ENCODE peak calls at places on chromosome 15, in eight cellular contexts. S is CD4-positive, alpha-beta memory T cell; E is colonic mucosa; Y is heart left ventricle; H is naive thymus-derived CD4-positive, alpha-beta T cell; M is stomach; A is lower lobe of right lung; V is CD8-positive, alpha-beta T cell. B is an unnamed sample.
A peak's percentile ranks its signal among the peaks of the same experiment; 100 is the strongest.

GRCh38 chr15:84947947-84948830 is 33.5 kb upstream of the PDE8A start:
- DNase-seq in S (no peak), E (no peak), Y (peak; percentile 31), H (no peak), M (no peak), A (no peak), V (no peak), B (no peak)

GRCh38 chr15:69591905-69592508 is 139.4 kb downstream of the RPLP1 start:
- DNase-seq in S (no peak), E (no peak), Y (no peak), H (no peak), M (no peak), A (no peak), V (no peak), B (no peak)

GRCh38 chr15:46591462-46591861 is 956.6 kb downstream of the SQOR start:
- DNase-seq in S (no peak), E (no peak), Y (no peak), H (no peak), M (no peak), A (no peak), V (no peak), B (no peak)

GRCh38 chr15:73691398-73691797 is 7.2 kb downstream of the CD276 start:
- DNase-seq in S (no peak), E (peak; percentile 66), Y (peak; percentile 60), H (no peak), M (peak; percentile 70), A (peak; percentile 60), V (no peak), B (peak; percentile 74)

GRCh38 chr15:43799209-43799944 is 643 bp downstream of the SERINC4 start:
- DNase-seq in S (no peak), E (peak; percentile 49), Y (no peak), H (no peak), M (no peak), A (no peak), V (no peak), B (no peak)

GRCh38 chr15:88835119-88835518 is 31.9 kb downstream of the ACAN start:
- DNase-seq in S (no peak), E (no peak), Y (no peak), H (no peak), M (no peak), A (no peak), V (no peak), B (no peak)

GRCh38 chr15:40040293-40040635 is 1.3 kb upstream of the SRP14 start:
- DNase-seq in S (no peak), E (no peak), Y (no peak), H (no peak), M (no peak), A (no peak), V (peak; percentile 46), B (no peak)

GRCh38 chr15:69074011-69074842 is 59.7 kb downstream of the NOX5 start:
- DNase-seq in S (no peak), E (peak; percentile 87), Y (peak; percentile 72), H (no peak), M (peak; percentile 71), A (peak; percentile 74), V (no peak), B (peak; percentile 84)

GRCh38 chr15:27219636-27220035 is 248.7 kb downstream of the GABRG3 start:
- DNase-seq in S (no peak), E (no peak), Y (no peak), H (no peak), M (no peak), A (no peak), V (no peak), B (no peak)

GRCh38 chr15:71730277-71731144 is 79.8 kb upstream of the NR2E3 start:
- DNase-seq in S (peak; percentile 28), E (peak; percentile 56), Y (peak; percentile 51), H (no peak), M (peak; percentile 49), A (no peak), V (no peak), B (peak; percentile 56)

GRCh38 chr15:52193791-52194190 is 2.6 kb upstream of the GNB5 start:
- DNase-seq in S (no peak), E (no peak), Y (no peak), H (no peak), M (no peak), A (no peak), V (no peak), B (no peak)

GRCh38 chr15:61084944-61085367 is 144.1 kb downstream of the RORA start:
- DNase-seq in S (no peak), E (peak; percentile 31), Y (peak; percentile 25), H (no peak), M (no peak), A (no peak), V (no peak), B (peak; percentile 63)

GRCh38 chr15:80779658-80780415 is 667 bp downstream of the CEMIP start:
- DNase-seq in S (no peak), E (peak; percentile 33), Y (no peak), H (no peak), M (no peak), A (no peak), V (no peak), B (peak; percentile 33)

GRCh38 chr15:74793135-74794028 is 11.5 kb downstream of the CSK start:
- DNase-seq in S (peak; percentile 75), E (no peak), Y (no peak), H (peak; percentile 67), M (no peak), A (no peak), V (peak; percentile 85), B (no peak)

GRCh38 chr15:41713047-41713446 is 52.8 kb downstream of the MGA start:
- DNase-seq in S (no peak), E (peak; percentile 27), Y (peak; percentile 45), H (no peak), M (peak; percentile 59), A (no peak), V (no peak), B (no peak)

GRCh38 chr15:94231728-94232086 is 346 bp downstream of the MCTP2 start:
- DNase-seq in S (no peak), E (peak; percentile 55), Y (no peak), H (no peak), M (peak; percentile 40), A (no peak), V (no peak), B (no peak)
- H3K4me3 ChIP-seq in S (peak overlapping the region; percentile 85), E (peak overlapping the region; percentile 67), Y (peak overlapping the region; percentile 59), H (peak overlapping the region; percentile 73), M (peak overlapping the region; percentile 71), A (peak overlapping the region; percentile 71), V (peak overlapping the region; percentile 67), B (peak overlapping the region; percentile 64)

DNA sequence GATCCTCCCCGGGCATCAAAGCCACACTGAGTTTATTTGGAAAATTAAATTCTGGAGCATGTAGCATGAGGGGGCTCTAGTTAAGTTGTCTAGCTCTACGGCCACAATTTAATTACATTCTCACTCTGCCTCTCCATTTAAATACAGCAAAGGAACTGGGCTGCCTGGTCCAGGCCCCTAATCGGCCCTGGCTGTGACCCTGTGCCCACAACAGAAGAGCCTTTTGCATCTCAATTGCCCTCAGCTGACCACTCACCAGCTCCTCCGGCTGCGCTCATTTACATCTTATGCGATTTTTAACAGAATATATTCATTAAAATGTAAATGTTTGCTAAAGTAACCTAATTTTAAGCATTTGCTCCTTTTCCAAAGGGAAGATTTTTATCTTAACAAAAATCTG is 72.8 kb downstream of the MEGF11 start:
- DNase-seq in S (no peak), E (no peak), Y (no peak), H (no peak), M (no peak), A (no peak), V (no peak), B (no peak)
- H3K4me1 ChIP-seq in S (no peaks in the 10 kb centered on the region), E (no peaks in the 10 kb centered on the region), Y (no peaks in the 10 kb centered on the region), H (no peaks in the 10 kb centered on the region), M (no peaks in the 10 kb centered on the region), A (no peaks in the 10 kb centered on the region), V (no peaks in the 10 kb centered on the region), B (no peaks in the 10 kb centered on the region)

GRCh38 chr15:31267161-31268107 is 59.2 kb upstream of the KLF13 start:
- DNase-seq in S (no peak), E (peak; percentile 20), Y (peak; percentile 4), H (no peak), M (peak; percentile 32), A (no peak), V (no peak), B (no peak)

GRCh38 chr15:31268108-31268501 is 58.5 kb upstream of the KLF13 start:
- DNase-seq in S (no peak), E (peak; percentile 30), Y (peak; percentile 5), H (no peak), M (peak; percentile 33), A (peak; percentile 71), V (peak; percentile 51), B (no peak)

GRCh38 chr15:31265090-31265870 is 61.4 kb upstream of the KLF13 start:
- DNase-seq in S (no peak), E (peak; percentile 80), Y (peak; percentile 4), H (no peak), M (peak; percentile 31), A (no peak), V (peak; percentile 54), B (no peak)

GRCh38 chr15:31265871-31266711 is 60.5 kb upstream of the KLF13 start:
- DNase-seq in S (peak; percentile 84), E (peak; percentile 49), Y (peak; percentile 40), H (peak; percentile 86), M (peak; percentile 59), A (peak; percentile 72), V (peak; percentile 86), B (no peak)

GRCh38 chr15:31266712-31267111 is 59.9 kb upstream of the KLF13 start:
- DNase-seq in S (no peak), E (peak; percentile 36), Y (peak; percentile 10), H (no peak), M (no peak), A (no peak), V (no peak), B (no peak)
- H3K4me3 ChIP-seq in S (no peak overlapping the region), E (no peak overlapping the region), Y (no peak overlapping the region), H (peak overlapping the region; percentile 24), M (no peak overlapping the region), A (no peak overlapping the region), V (peak overlapping the region; percentile 26), B (no peak overlapping the region)

GRCh38 chr15:66755298-66756068 is 53.4 kb downstream of the SMAD6 start:
- DNase-seq in S (no peak), E (no peak), Y (no peak), H (no peak), M (no peak), A (no peak), V (no peak), B (no peak)

GRCh38 chr15:66757030-66757429 is 55.0 kb downstream of the SMAD6 start:
- DNase-seq in S (no peak), E (no peak), Y (no peak), H (no peak), M (no peak), A (no peak), V (no peak), B (no peak)

GRCh38 chr15:66756220-66756769 is 54.3 kb downstream of the SMAD6 start:
- DNase-seq in S (no peak), E (no peak), Y (no peak), H (no peak), M (no peak), A (no peak), V (no peak), B (no peak)

GRCh38 chr15:66753687-66754377 is 51.8 kb downstream of the SMAD6 start:
- DNase-seq in S (no peak), E (no peak), Y (no peak), H (no peak), M (no peak), A (no peak), V (no peak), B (no peak)

DNA sequence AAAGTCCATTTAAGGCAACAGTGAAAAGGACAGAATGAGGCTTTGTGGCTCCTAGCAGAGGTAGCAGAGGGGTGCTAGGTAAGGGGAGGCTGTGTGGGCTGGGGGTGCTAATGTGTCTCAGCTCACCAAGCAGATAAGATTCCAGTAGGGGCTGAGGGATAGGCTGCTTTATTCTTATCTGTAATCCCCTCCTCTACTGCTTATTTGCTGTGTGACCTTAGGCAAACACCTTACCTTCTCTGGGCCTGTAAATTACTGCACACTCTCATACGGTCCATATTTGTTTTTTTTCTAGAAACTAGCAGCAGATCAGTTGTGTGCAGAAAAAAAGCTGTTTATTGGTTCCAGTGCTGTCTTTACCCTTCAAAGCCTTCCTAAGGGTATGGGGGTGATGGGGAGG is 52.8 kb downstream of the SMAD6 start:
- DNase-seq in S (no peak), E (no peak), Y (no peak), H (no peak), M (no peak), A (no peak), V (no peak), B (no peak)
- H3K4me1 ChIP-seq in S (peaks cover 3% of the 10 kb centered on the region), E (no peaks in the 10 kb centered on the region), Y (peaks cover 23% of the 10 kb centered on the region), H (no peaks in the 10 kb centered on the region), M (peaks cover 63% of the 10 kb centered on the region), A (peaks cover 92% of the 10 kb centered on the region), V (peaks cover 16% of the 10 kb centered on the region), B (peaks cover 6% of the 10 kb centered on the region)